ENCODE peak calls at places on chromosomes 11 and 22, in four cellular contexts. T is GM12878, S is HepG2, J is K562. F is an unnamed sample.

GRCh38 chr11:37422511-37422910 is 824.5 kb upstream of the RAG2 start:
- DNase-seq in S (no peak), T (no peak), J (no peak), F (no peak)

GRCh38 chr11:31645747-31646146 is 136.2 kb downstream of the ELP4 start:
- DNase-seq in J (peak; percentile 9), T (no peak), S (peak; percentile 20), F (peak; percentile 33)

GRCh38 chr11:129331217-129331616 is 44.4 kb upstream of the BARX2 start:
- DNase-seq in S (peak; percentile 16), J (no peak), T (no peak), F (no peak)

GRCh38 chr22:27399161-27399560 is 402.4 kb downstream of the MN1 start:
- DNase-seq in S (no peak), J (no peak), T (no peak), F (no peak)

GRCh38 chr11:102115557-102115956 is 5.3 kb downstream of the YAP1 start:
- DNase-seq in T (no peak), S (peak; percentile 96), J (no peak), F (no peak)

GRCh38 chr11:45926001-45926401 is 3.5 kb downstream of the LARGE2 start:
- DNase-seq in S (no peak), J (no peak), T (no peak), F (no peak)

GRCh38 chr22:19641254-19641982 is 72.9 kb upstream of the SEPTIN5 start:
- DNase-seq in S (no peak), T (no peak), J (peak; percentile 92), F (peak; percentile 19)

GRCh38 chr11:107025673-107026072 is 7.4 kb upstream of the GUCY1A2 start:
- DNase-seq in S (no peak), J (no peak), T (no peak), F (no peak)

GRCh38 chr22:20979940-20980453 is 2.1 kb upstream of the LZTR1 start:
- DNase-seq in T (no peak), J (no peak), S (peak; percentile 42), F (no peak)

DNA sequence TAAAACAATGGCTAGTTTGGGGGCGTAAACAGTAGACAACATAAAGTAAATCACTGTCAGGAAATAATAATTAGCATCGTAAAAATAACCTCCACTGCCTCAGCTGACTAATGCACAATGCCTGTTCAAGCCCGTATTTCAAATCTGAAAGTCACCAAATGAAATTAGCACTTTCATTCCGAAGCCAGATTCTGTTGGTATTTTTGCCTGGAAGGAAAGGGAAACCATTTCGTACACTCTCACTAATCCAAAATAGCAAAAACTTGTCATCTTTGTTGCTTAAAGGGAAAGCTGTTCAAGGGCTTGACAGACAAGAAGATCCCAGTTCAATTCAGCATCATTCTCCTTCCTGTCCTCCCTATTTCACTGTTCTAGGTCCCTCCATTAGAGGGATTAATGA is 154.8 kb downstream of the CADM1 start:
- DNase-seq in T (no peak), S (no peak), J (no peak), F (no peak)
- TF ChIP-seq ATF3 in T (no peak), S (no peak), J (no peak), F (no peak)

GRCh38 chr22:35305525-35306070 is 5.9 kb downstream of the TOM1 start:
- DNase-seq in T (no peak), J (no peak), S (no peak), F (no peak)

GRCh38 chr22:35303029-35303624 is 3.4 kb downstream of the TOM1 start:
- DNase-seq in T (no peak), S (no peak), J (no peak), F (no peak)

GRCh38 chr22:35301370-35301874 is 1.7 kb downstream of the TOM1 start:
- DNase-seq in S (peak; percentile 93), J (peak; percentile 20), T (no peak), F (no peak)

GRCh38 chr22:35299217-35299716 is 427 bp upstream of the TOM1 start:
- DNase-seq in T (no peak), S (no peak), J (no peak), F (no peak)

GRCh38 chr22:35299717-35300497 is at the start of gene TOM1:
- DNase-seq in J (peak; percentile 92), T (peak; percentile 94), S (peak; percentile 97), F (peak; percentile 98)
- TF ChIP-seq REST in J (no peak), T (no peak), S (no peak), F (no peak)

DNA sequence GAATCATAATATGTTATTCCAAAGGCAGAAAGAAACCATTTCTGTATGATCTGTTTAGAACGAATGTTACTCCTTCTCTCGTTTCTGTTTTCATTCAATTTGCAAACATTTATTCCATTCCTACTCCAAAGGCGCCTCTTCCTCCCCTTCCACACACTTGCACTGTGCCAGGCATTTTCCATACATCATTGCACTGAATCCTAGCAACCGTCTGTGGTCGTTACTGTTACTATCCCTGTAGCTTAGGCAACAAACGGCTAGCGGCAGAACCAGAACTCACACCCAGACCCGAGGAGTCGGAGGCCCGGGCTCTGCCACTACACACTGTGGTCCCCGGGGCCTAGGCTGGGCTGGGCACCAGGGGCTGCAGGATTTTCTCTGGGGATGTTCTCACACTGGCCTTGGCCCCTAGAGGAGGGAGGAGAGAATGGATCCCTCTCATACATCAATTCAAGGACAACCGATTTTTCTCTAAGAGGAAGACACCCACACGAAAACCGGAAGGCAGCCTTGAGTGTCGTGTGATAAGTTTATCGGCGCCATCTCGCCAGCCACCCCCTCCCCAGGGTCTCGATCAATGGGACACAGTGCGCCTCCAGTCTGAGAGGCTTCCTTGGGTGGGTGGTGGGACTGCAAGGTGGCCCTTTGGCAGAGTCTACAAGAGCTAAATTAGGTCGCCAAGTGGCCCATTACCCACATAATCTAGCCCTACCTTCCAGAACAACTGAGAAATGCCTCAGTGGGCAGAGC is 63.8 kb downstream of the CD6 start:
- DNase-seq in T (no peak), J (no peak), S (no peak), F (no peak)
- TF ChIP-seq ATF3 in T (no peak), J (no peak), S (no peak), F (no peak)

GRCh38 chr11:10735532-10736465 is 15.2 kb upstream of the CTR9 start:
- DNase-seq in T (peak; percentile 35), J (peak; percentile 96), S (peak; percentile 84), F (peak; percentile 96)
- TF ChIP-seq REST in T (no peak), J (no peak), S (no peak), F (no peak)

GRCh38 chr22:25375683-25376082 is 156.2 kb downstream of the CRYBB2 start:
- DNase-seq in J (no peak), T (no peak), S (no peak), F (no peak)
- TF ChIP-seq ATF3 in J (no peak), T (no peak), S (no peak), F (no peak)

DNA sequence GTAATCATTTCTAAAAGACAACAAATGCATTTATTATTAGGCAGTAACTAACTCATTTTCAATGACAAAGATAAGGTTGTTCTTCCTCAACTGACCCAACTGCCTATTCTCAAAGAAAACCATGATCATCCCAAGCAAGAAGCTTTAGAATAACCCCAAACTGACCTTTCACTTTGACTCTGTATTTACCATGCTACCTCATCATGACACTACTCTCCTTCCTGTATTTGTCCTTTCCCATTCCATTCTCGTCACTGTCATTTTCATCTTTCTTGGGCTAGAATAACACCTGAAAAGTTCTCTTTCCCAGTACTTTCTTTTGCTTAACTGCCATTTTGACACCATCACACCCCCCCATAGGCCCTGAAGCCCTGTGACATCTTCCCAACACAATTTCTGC is 48.3 kb downstream of the TCF20 start:
- DNase-seq in J (no peak), T (no peak), S (peak; percentile 5), F (no peak)
- TF ChIP-seq REST in J (no peak), T (no peak), S (no peak), F (no peak)

DNA sequence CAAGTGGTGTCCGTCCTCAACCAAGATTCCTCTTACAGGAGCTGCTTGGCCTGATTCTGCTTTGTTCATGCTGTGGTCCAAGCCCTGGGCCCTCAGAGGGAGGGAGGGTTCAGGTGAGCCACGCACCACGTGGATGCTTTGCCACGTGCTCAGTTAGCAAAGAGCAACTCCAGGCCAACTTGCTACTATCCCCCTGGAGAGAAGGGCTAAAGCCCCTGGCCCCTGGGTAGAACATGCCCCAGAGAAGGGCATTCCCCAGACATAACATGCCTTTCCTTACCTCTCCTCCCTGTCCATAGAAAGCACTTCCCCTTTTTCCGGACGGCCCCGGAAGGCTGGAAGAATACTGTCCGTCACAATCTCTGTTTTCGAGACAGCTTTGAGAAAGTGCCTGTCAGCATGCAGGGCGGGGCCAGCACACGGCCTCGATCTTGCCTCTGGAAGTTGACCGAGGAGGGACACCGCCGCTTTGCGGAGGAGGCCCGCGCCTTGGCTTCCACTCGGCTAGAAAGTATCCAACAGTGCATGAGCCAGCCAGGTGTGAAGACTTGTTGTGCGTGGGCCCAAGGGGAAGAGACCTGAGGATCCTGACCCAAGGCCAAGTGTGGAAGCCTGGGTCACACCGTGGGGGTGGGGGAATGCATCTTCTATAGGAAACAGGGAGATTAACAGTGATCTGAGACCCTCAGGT is 8.8 kb downstream of the FOXR1 start:
- DNase-seq in S (no peak), T (no peak), J (peak; percentile 85), F (no peak)
- TF ChIP-seq ATF3 in S (no peak), T (no peak), J (no peak), F (no peak)

DNA sequence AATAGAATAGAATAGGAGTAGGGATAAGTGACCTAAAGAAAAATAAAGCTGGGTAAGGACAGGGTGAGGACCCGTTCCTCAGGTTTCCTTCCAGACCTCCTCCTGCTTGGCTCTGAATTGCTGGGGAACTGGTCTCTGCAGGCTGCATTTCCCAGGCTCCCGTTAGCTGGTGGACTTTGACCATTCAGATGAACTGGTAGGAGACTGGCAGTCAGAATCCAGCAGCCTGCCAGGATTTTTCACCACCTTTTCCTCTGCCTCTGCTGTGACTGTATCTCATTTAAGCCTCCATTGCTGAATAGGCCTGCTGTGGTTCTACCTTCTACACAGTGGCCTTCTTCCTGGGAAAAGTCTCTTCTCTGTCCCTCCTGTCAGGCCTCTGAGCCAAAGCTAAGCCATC is 24.6 kb upstream of the SMPD1 start:
- DNase-seq in S (peak; percentile 35), T (no peak), J (no peak), F (no peak)
- TF ChIP-seq REST in S (no peak), T (no peak), J (no peak), F (no peak)

DNA sequence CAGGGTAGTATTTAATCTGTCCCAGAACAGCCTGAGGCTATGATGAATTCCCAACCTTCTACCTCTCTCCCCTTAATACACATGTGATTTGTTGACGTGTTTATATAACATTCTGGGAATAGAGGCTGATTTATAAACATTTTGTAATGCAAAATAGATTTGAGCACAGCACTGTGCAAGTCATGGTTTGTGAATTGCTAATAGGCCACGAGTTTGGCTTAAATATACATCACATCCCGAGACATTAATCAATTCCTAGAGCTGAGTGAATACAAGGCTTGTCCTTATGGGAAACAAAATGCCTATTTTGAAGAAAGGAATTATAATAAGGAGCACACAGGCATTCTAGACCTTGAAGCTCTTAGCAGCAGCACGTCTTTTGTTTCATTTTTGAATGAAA is 116.3 kb downstream of the SLC17A6 start:
- DNase-seq in J (no peak), T (no peak), S (no peak), F (no peak)
- TF ChIP-seq ATF3 in J (no peak), T (no peak), S (no peak), F (no peak)

DNA sequence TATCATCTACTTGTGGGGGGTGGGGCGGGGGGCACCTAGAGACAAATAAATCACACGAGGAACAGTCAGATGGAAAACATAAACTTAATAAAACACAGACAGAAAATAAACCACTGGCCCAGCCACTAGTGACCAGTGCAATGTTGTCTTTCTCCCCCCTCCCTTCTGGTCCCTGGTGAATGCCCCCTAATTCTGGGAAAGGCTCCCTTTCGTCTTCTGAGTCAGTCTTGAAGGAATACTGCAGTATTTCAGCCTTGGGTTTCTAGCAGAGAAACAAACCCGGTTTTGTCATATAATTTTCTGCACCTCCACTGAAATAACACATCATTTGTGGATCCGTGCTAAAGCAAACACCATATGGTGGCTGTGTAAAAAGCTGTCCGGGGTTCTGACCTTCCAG is 101.7 kb downstream of the ABTB2 start:
- DNase-seq in S (no peak), J (no peak), T (no peak), F (no peak)
- TF ChIP-seq REST in S (no peak), J (no peak), T (no peak), F (no peak)